ENCODE peak calls at places on chromosomes 1 and 21, in four cellular contexts. One of them, this sample, is unnamed. For H3K27me3, the result is how much of the 10 kb centered on the place peaks cover.

GRCh38 chr21:44862869-44863685 is 10.4 kb downstream of the PTTG1IP start:
- DNase-seq in right lobe of liver: no peak
- DNase-seq in astrocyte: no peak
- DNase-seq in GM23248: no peak
- DNase-seq in this sample: no peak

GRCh38 chr1:28046716-28047115 is 41.7 kb downstream of the EYA3 start:
- DNase-seq in right lobe of liver: no peak
- DNase-seq in GM23248: no peak
- DNase-seq in astrocyte: no peak
- DNase-seq in this sample: no peak

GRCh38 chr1:10450156-10450801 is 448 bp downstream of the CORT start:
- DNase-seq in astrocyte: no peak
- DNase-seq in GM23248: no peak
- DNase-seq in right lobe of liver: no peak
- DNase-seq in this sample: no peak

GRCh38 chr1:111369177-111369576 is 58.4 kb downstream of the OVGP1 start:
- DNase-seq in GM23248: peak
- DNase-seq in right lobe of liver: no peak
- DNase-seq in astrocyte: no peak
- DNase-seq in this sample: no peak

GRCh38 chr1:203440780-203441179 is 34.8 kb upstream of the PRELP start:
- DNase-seq in right lobe of liver: no peak
- DNase-seq in GM23248: peak
- DNase-seq in astrocyte: peak
- DNase-seq in this sample: peak

GRCh38 chr21:44854391-44854663 is 19.2 kb downstream of the PTTG1IP start:
- DNase-seq in right lobe of liver: no peak
- DNase-seq in GM23248: no peak
- DNase-seq in astrocyte: no peak
- DNase-seq in this sample: no peak

GRCh38 chr1:212030936-212031528 is 4.3 kb downstream of the INTS7 start:
- DNase-seq in astrocyte: peak
- DNase-seq in GM23248: peak
- DNase-seq in right lobe of liver: no peak
- DNase-seq in this sample: no peak

GRCh38 chr1:87424541-87424940 is 95.9 kb downstream of the LMO4 start:
- DNase-seq in astrocyte: no peak
- DNase-seq in GM23248: no peak
- DNase-seq in right lobe of liver: no peak
- DNase-seq in this sample: no peak

GRCh38 chr1:18079941-18080340 is 27.7 kb upstream of the IGSF21 start:
- DNase-seq in astrocyte: no peak
- DNase-seq in right lobe of liver: no peak
- DNase-seq in GM23248: no peak
- DNase-seq in this sample: no peak

GRCh38 chr1:32626176-32626575 is 24.2 kb downstream of the ZBTB8OS start:
- DNase-seq in GM23248: no peak
- DNase-seq in right lobe of liver: no peak
- DNase-seq in astrocyte: no peak
- DNase-seq in this sample: no peak

GRCh38 chr1:55179177-55179835 is 35.9 kb downstream of the USP24 start:
- DNase-seq in GM23248: no peak
- DNase-seq in astrocyte: peak
- DNase-seq in right lobe of liver: no peak
- DNase-seq in this sample: no peak

GRCh38 chr1:28756846-28757245 is 20.1 kb downstream of the YTHDF2 start:
- DNase-seq in right lobe of liver: no peak
- DNase-seq in astrocyte: peak
- DNase-seq in GM23248: no peak
- DNase-seq in this sample: peak

GRCh38 chr1:109089242-109090015 is 1.1 kb upstream of the TMEM167B start:
- DNase-seq in astrocyte: peak
- DNase-seq in GM23248: peak
- DNase-seq in right lobe of liver: peak
- DNase-seq in this sample: peak

GRCh38 chr1:112524251-112524650 is 15.5 kb downstream of the WNT2B start:
- DNase-seq in right lobe of liver: no peak
- DNase-seq in GM23248: peak
- DNase-seq in astrocyte: peak
- DNase-seq in this sample: no peak

GRCh38 chr1:67823645-67824044 is 9.6 kb downstream of the GNG12 start:
- DNase-seq in right lobe of liver: no peak
- DNase-seq in GM23248: no peak
- DNase-seq in astrocyte: peak
- DNase-seq in this sample: no peak

GRCh38 chr1:10530281-10530740 is 55.6 kb downstream of the PEX14 start:
- DNase-seq in right lobe of liver: peak
- DNase-seq in GM23248: no peak
- DNase-seq in astrocyte: peak
- DNase-seq in this sample: no peak

DNA sequence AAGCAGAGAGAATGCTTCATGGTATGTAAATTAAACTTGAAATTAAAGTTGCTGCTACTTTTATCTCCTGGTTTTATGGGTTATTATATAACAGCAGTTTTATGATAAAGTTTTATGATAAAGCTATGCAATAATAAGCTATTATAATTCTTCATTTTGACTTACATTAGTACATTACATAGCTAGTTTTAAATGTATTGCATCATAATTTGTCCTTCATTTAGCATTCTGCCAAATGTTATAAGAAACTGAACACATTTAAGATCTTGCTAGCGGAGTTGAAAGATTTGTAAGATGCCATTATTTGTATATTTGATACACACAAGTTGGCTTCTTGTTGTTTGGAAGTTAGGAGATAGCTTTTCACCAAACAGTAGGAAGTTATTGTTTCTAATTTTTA is 101.6 kb downstream of the LRRC40 start:
- DNase-seq in GM23248: no peak
- DNase-seq in astrocyte: no peak
- DNase-seq in right lobe of liver: no peak
- DNase-seq in this sample: no peak
- H3K4me3 ChIP-seq in GM23248: no peak
- H3K4me3 ChIP-seq in astrocyte: no peak
- H3K4me3 ChIP-seq in right lobe of liver: no peak
- H3K4me3 ChIP-seq in this sample: no peak

GRCh38 chr1:94272388-94272787 is 35.0 kb upstream of the ARHGAP29 start:
- DNase-seq in GM23248: no peak
- DNase-seq in right lobe of liver: no peak
- DNase-seq in astrocyte: no peak
- DNase-seq in this sample: no peak

GRCh38 chr1:94273111-94273510 is 35.7 kb upstream of the ARHGAP29 start:
- DNase-seq in astrocyte: peak
- DNase-seq in GM23248: peak
- DNase-seq in right lobe of liver: no peak
- DNase-seq in this sample: no peak

GRCh38 chr1:94276900-94277581 is 39.7 kb upstream of the ARHGAP29 start:
- DNase-seq in GM23248: peak
- DNase-seq in astrocyte: no peak
- DNase-seq in right lobe of liver: no peak
- DNase-seq in this sample: no peak

GRCh38 chr1:94275116-94275515 is 37.7 kb upstream of the ARHGAP29 start:
- DNase-seq in GM23248: peak
- DNase-seq in astrocyte: no peak
- DNase-seq in right lobe of liver: no peak
- DNase-seq in this sample: no peak

GRCh38 chr1:94274561-94274960 is 37.2 kb upstream of the ARHGAP29 start:
- DNase-seq in astrocyte: no peak
- DNase-seq in GM23248: no peak
- DNase-seq in right lobe of liver: no peak
- DNase-seq in this sample: no peak
- H3K27ac ChIP-seq in astrocyte: no peak
- H3K27ac ChIP-seq in GM23248: no peak
- H3K27ac ChIP-seq in right lobe of liver: no peak
- H3K27ac ChIP-seq in this sample: no peak

GRCh38 chr1:3940911-3941310 is 40.8 kb upstream of the C1orf174 start:
- DNase-seq in GM23248: no peak
- DNase-seq in right lobe of liver: no peak
- DNase-seq in astrocyte: no peak
- DNase-seq in this sample: no peak
- H3K27me3 ChIP-seq in GM23248: under half
- H3K27me3 ChIP-seq in right lobe of liver: under half
- H3K27me3 ChIP-seq in astrocyte: under half
- H3K27me3 ChIP-seq in this sample: under half

DNA sequence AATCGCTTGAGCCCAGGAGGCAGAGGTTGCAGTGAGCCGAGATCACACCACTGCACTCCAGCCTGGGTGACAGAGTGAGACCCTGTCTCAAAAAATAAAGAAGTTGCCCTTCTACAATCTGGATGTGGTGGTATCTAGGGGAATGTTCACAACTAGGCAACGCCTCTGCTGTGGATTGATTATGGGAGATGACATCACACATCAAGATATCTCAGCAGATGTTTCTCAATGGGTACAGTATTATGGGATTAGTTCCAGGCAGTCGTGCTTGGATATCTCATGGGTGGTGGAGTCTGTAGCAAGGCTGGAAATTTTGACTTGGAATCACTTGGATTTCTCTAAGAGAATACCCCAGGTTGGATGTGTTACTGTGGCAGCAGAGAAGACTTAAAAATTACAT is 7.7 kb downstream of the IFNAR2 start:
- DNase-seq in GM23248: no peak
- DNase-seq in astrocyte: no peak
- DNase-seq in right lobe of liver: no peak
- DNase-seq in this sample: no peak
- H3K4me3 ChIP-seq in GM23248: no peak
- H3K4me3 ChIP-seq in astrocyte: no peak
- H3K4me3 ChIP-seq in right lobe of liver: no peak
- H3K4me3 ChIP-seq in this sample: no peak

This sample was measured in dorsolateral prefrontal cortex.